ENCODE peak calls at places on chromosomes 6 and 20, in six cellular contexts. P is mucosa of gallbladder, C is iPS-NIHi11, V is Right ventricle myocardium superior, N is NCI-H748 treated with DMSO at 0.1 percent for 48 hours, O is RWPE1. F is an unnamed sample.

GRCh38 chr20:46221271-46221670 is 87.0 kb downstream of the CDH22 start:
- DNase-seq in P (no peak), C (no peak), V (no peak), N (no peak), O (no peak), F (no peak)

GRCh38 chr6:148874698-148875293 is 128.0 kb downstream of the UST start:
- DNase-seq in P (peak), C (peak), V (peak), N (peak), O (peak), F (no peak)

GRCh38 chr20:38805958-38806854 is 709 bp downstream of the PPP1R16B start:
- DNase-seq in P (no peak), C (peak), V (no peak), N (no peak), O (no peak), F (no peak)

GRCh38 chr20:31494131-31494530 is 19.0 kb downstream of the REM1 start:
- DNase-seq in P (no peak), C (peak), V (no peak), N (no peak), O (peak), F (peak)

GRCh38 chr20:23826541-23827018 is at the start of gene CST2:
- DNase-seq in P (no peak), C (peak), V (no peak), N (no peak), O (no peak), F (peak)

GRCh38 chr20:4956200-4956810 is 45.0 kb downstream of the SLC23A2 start:
- DNase-seq in P (no peak), C (peak), V (no peak), N (peak), O (peak), F (peak)

GRCh38 chr6:131572686-131573415 is at the start of gene ARG1:
- DNase-seq in P (no peak), C (no peak), V (no peak), N (no peak), O (no peak), F (no peak)

GRCh38 chr20:32382102-32382950 is 24.2 kb downstream of the ASXL1 start:
- DNase-seq in P (no peak), C (no peak), V (no peak), N (no peak), O (no peak), F (peak)

GRCh38 chr6:48426636-48427035 is 315.6 kb upstream of the PTCHD4 start:
- DNase-seq in P (no peak), C (no peak), V (no peak), N (no peak), O (no peak), F (peak)